ENCODE peak calls at places on chromosomes 11 and 22, in five cellular contexts. Y is activated T-helper 1 cell treated with Interleukin-2 at 50 U/mL for 16 hours; N is naive thymus-derived CD8-positive, alpha-beta T cell; J is small intestine; P is activated effector memory CD4-positive, alpha-beta T cell treated with Interleukin-2 at 50 U/mL for 16 hours. S is an unnamed sample.

GRCh38 chr11:129453293-129453721 is 77.7 kb downstream of the BARX2 start:
- DNase-seq in Y (no peak), N (no peak), J (no peak), P (no peak), S (no peak)

GRCh38 chr11:8318536-8318935 is 54.9 kb upstream of the LMO1 start:
- DNase-seq in Y (no peak), N (no peak), J (no peak), P (no peak), S (no peak)

GRCh38 chr11:34173050-34173449 is 67.6 kb downstream of the NAT10 start:
- DNase-seq in Y (no peak), N (no peak), J (no peak), P (no peak), S (no peak)

GRCh38 chr11:119797137-119797611 is 68.2 kb upstream of the NECTIN1 start:
- DNase-seq in Y (no peak), N (no peak), J (peak), P (no peak), S (no peak)

GRCh38 chr22:25564979-25565677 is 653 bp downstream of the GRK3 start:
- DNase-seq in Y (no peak), N (peak), J (no peak), P (no peak), S (no peak)

GRCh38 chr22:44968736-44969135 is 41.1 kb downstream of the PHF21B start:
- DNase-seq in Y (no peak), N (no peak), J (no peak), P (no peak), S (no peak)

GRCh38 chr11:59187587-59187986 is 15.7 kb downstream of the DTX4 start:
- DNase-seq in Y (no peak), N (no peak), J (peak), P (no peak), S (no peak)

GRCh38 chr11:66883021-66883968 is 26.4 kb downstream of the LRFN4 start:
- DNase-seq in Y (no peak), N (peak), J (peak), P (peak), S (peak)

GRCh38 chr22:22959147-22959827 is 71.7 kb downstream of the IGLL5 start:
- DNase-seq in Y (peak), N (peak), J (peak), P (peak), S (peak)

GRCh38 chr11:30741039-30741550 is 154.9 kb upstream of the MPPED2 start:
- DNase-seq in Y (no peak), N (no peak), J (no peak), P (no peak), S (no peak)

GRCh38 chr11:93248602-93249001 is 50.8 kb upstream of the SLC36A4 start:
- DNase-seq in Y (no peak), N (no peak), J (no peak), P (no peak), S (no peak)

GRCh38 chr11:75582935-75583709 is 21.1 kb downstream of the SERPINH1 start:
- DNase-seq in Y (peak), N (peak), J (peak), P (peak), S (peak)

GRCh38 chr11:73388241-73389133 is 12.3 kb downstream of the RELT start:
- DNase-seq in Y (no peak), N (no peak), J (no peak), P (no peak), S (peak)

GRCh38 chr11:118215262-118215661 is 9.5 kb downstream of the JAML start:
- DNase-seq in Y (no peak), N (peak), J (no peak), P (no peak), S (peak)

GRCh38 chr11:126246636-126247035 is 22.1 kb downstream of the SRPRA start:
- DNase-seq in Y (no peak), N (no peak), J (no peak), P (no peak), S (no peak)

GRCh38 chr22:46457502-46458488 is 79.6 kb downstream of the CELSR1 start:
- DNase-seq in Y (no peak), N (no peak), J (no peak), P (no peak), S (no peak)

GRCh38 chr11:20355221-20356219 is 8.0 kb upstream of the HTATIP2 start:
- DNase-seq in Y (no peak), N (peak), J (peak), P (peak), S (peak)

GRCh38 chr11:71212871-71213559 is 39.4 kb downstream of the SHANK2 start:
- DNase-seq in Y (no peak), N (no peak), J (no peak), P (no peak), S (no peak)

GRCh38 chr11:2926611-2927492 is 2.4 kb downstream of the PHLDA2 start:
- DNase-seq in Y (no peak), N (no peak), J (no peak), P (no peak), S (no peak)

GRCh38 chr22:32311551-32312071 is 46.1 kb upstream of the RFPL3 start:
- DNase-seq in Y (no peak), N (no peak), J (no peak), P (no peak), S (no peak)

GRCh38 chr11:65425971-65426838 is 3.6 kb downstream of the NEAT1 start:
- DNase-seq in Y (no peak), N (peak), J (peak), P (no peak), S (peak)

GRCh38 chr22:38540731-38541130 is 29.3 kb downstream of the DMC1 start:
- DNase-seq in Y (no peak), N (no peak), J (no peak), P (no peak), S (no peak)

S was measured in MV-4-11.